ENCODE peak calls at places on chromosome X, in nine cellular contexts. One of them, this sample, is unnamed.

GRCh38 chrX:140507223-140507981 is 2.5 kb upstream of the SOX3 start:
- DNase-seq in Right ventricle myocardium superior: no peak
- DNase-seq in mesenchymal stem cell: no peak
- DNase-seq in NCI-H1930: no peak
- DNase-seq in NCI-H774: no peak
- DNase-seq in T-helper 22 cell: no peak
- DNase-seq in pons: no peak
- DNase-seq in NCI-H187: no peak
- DNase-seq in substantia nigra: no peak
- DNase-seq in this sample: no peak

GRCh38 chrX:39753296-39753996 is 344.3 kb downstream of the BCOR start:
- DNase-seq in Right ventricle myocardium superior: no peak
- DNase-seq in mesenchymal stem cell: no peak
- DNase-seq in NCI-H1930: no peak
- DNase-seq in NCI-H774: no peak
- DNase-seq in T-helper 22 cell: no peak
- DNase-seq in pons: no peak
- DNase-seq in NCI-H187: no peak
- DNase-seq in substantia nigra: no peak
- DNase-seq in this sample: no peak

GRCh38 chrX:110322603-110323002 is 4.7 kb upstream of the AMMECR1 start:
- DNase-seq in Right ventricle myocardium superior: no peak
- DNase-seq in mesenchymal stem cell: peak
- DNase-seq in NCI-H1930: no peak
- DNase-seq in NCI-H774: no peak
- DNase-seq in T-helper 22 cell: no peak
- DNase-seq in pons: no peak
- DNase-seq in NCI-H187: no peak
- DNase-seq in substantia nigra: no peak
- DNase-seq in this sample: no peak

GRCh38 chrX:9874483-9874882 is 88.3 kb downstream of the SHROOM2 start:
- DNase-seq in Right ventricle myocardium superior: no peak
- DNase-seq in mesenchymal stem cell: peak
- DNase-seq in NCI-H1930: no peak
- DNase-seq in NCI-H774: no peak
- DNase-seq in T-helper 22 cell: no peak
- DNase-seq in pons: no peak
- DNase-seq in NCI-H187: no peak
- DNase-seq in substantia nigra: no peak
- DNase-seq in this sample: no peak

GRCh38 chrX:154376768-154377167 is 2.3 kb upstream of the EMD start:
- DNase-seq in Right ventricle myocardium superior: no peak
- DNase-seq in mesenchymal stem cell: no peak
- DNase-seq in NCI-H1930: no peak
- DNase-seq in NCI-H774: no peak
- DNase-seq in T-helper 22 cell: no peak
- DNase-seq in pons: no peak
- DNase-seq in NCI-H187: no peak
- DNase-seq in substantia nigra: no peak
- DNase-seq in this sample: no peak

GRCh38 chrX:45602151-45602550 is 401.5 kb upstream of the DIPK2B start:
- DNase-seq in Right ventricle myocardium superior: no peak
- DNase-seq in mesenchymal stem cell: peak
- DNase-seq in NCI-H1930: no peak
- DNase-seq in NCI-H774: no peak
- DNase-seq in T-helper 22 cell: no peak
- DNase-seq in pons: no peak
- DNase-seq in NCI-H187: no peak
- DNase-seq in substantia nigra: no peak
- DNase-seq in this sample: no peak

GRCh38 chrX:118356154-118356701 is 10.3 kb downstream of the WDR44 start:
- DNase-seq in Right ventricle myocardium superior: no peak
- DNase-seq in mesenchymal stem cell: no peak
- DNase-seq in NCI-H1930: no peak
- DNase-seq in NCI-H774: no peak
- DNase-seq in T-helper 22 cell: no peak
- DNase-seq in pons: peak
- DNase-seq in NCI-H187: no peak
- DNase-seq in substantia nigra: no peak
- DNase-seq in this sample: no peak

GRCh38 chrX:145853181-145853580 is 35.6 kb downstream of the SLITRK2 start:
- DNase-seq in Right ventricle myocardium superior: no peak
- DNase-seq in mesenchymal stem cell: no peak
- DNase-seq in NCI-H1930: no peak
- DNase-seq in NCI-H774: no peak
- DNase-seq in T-helper 22 cell: no peak
- DNase-seq in pons: no peak
- DNase-seq in NCI-H187: no peak
- DNase-seq in substantia nigra: no peak
- DNase-seq in this sample: no peak

GRCh38 chrX:9482837-9483236 is 18.0 kb downstream of the TBL1X start:
- DNase-seq in Right ventricle myocardium superior: no peak
- DNase-seq in mesenchymal stem cell: no peak
- DNase-seq in NCI-H1930: no peak
- DNase-seq in NCI-H774: no peak
- DNase-seq in T-helper 22 cell: no peak
- DNase-seq in pons: no peak
- DNase-seq in NCI-H187: no peak
- DNase-seq in substantia nigra: no peak
- DNase-seq in this sample: no peak

GRCh38 chrX:101377542-101377941 is 8.4 kb downstream of the BTK start:
- DNase-seq in Right ventricle myocardium superior: no peak
- DNase-seq in mesenchymal stem cell: no peak
- DNase-seq in NCI-H1930: no peak
- DNase-seq in NCI-H774: no peak
- DNase-seq in T-helper 22 cell: no peak
- DNase-seq in pons: no peak
- DNase-seq in NCI-H187: no peak
- DNase-seq in substantia nigra: no peak
- DNase-seq in this sample: no peak

GRCh38 chrX:71989768-71990167 is 79.1 kb downstream of the NHSL2 start:
- DNase-seq in Right ventricle myocardium superior: peak
- DNase-seq in mesenchymal stem cell: peak
- DNase-seq in NCI-H1930: no peak
- DNase-seq in NCI-H774: no peak
- DNase-seq in T-helper 22 cell: no peak
- DNase-seq in pons: no peak
- DNase-seq in NCI-H187: no peak
- DNase-seq in substantia nigra: no peak
- DNase-seq in this sample: peak

GRCh38 chrX:3697220-3697684 is 16.2 kb downstream of the PRKX start:
- DNase-seq in Right ventricle myocardium superior: no peak
- DNase-seq in mesenchymal stem cell: no peak
- DNase-seq in NCI-H1930: no peak
- DNase-seq in NCI-H774: no peak
- DNase-seq in T-helper 22 cell: no peak
- DNase-seq in pons: no peak
- DNase-seq in NCI-H187: no peak
- DNase-seq in substantia nigra: no peak
- DNase-seq in this sample: no peak

GRCh38 chrX:153667931-153668396 is 5.6 kb downstream of the PNCK start:
- DNase-seq in Right ventricle myocardium superior: peak
- DNase-seq in mesenchymal stem cell: peak
- DNase-seq in NCI-H1930: peak
- DNase-seq in NCI-H774: peak
- DNase-seq in T-helper 22 cell: peak
- DNase-seq in pons: peak
- DNase-seq in NCI-H187: peak
- DNase-seq in substantia nigra: peak
- DNase-seq in this sample: peak

GRCh38 chrX:6852121-6852520 is 295.4 kb upstream of the STS start:
- DNase-seq in Right ventricle myocardium superior: no peak
- DNase-seq in mesenchymal stem cell: no peak
- DNase-seq in NCI-H1930: no peak
- DNase-seq in NCI-H774: no peak
- DNase-seq in T-helper 22 cell: no peak
- DNase-seq in pons: no peak
- DNase-seq in NCI-H187: no peak
- DNase-seq in substantia nigra: no peak
- DNase-seq in this sample: no peak

GRCh38 chrX:153829549-153829798 is 870 bp downstream of the PDZD4 start:
- DNase-seq in Right ventricle myocardium superior: no peak
- DNase-seq in mesenchymal stem cell: no peak
- DNase-seq in NCI-H1930: no peak
- DNase-seq in NCI-H774: no peak
- DNase-seq in T-helper 22 cell: no peak
- DNase-seq in pons: no peak
- DNase-seq in NCI-H187: no peak
- DNase-seq in substantia nigra: no peak
- DNase-seq in this sample: no peak

GRCh38 chrX:43703211-43703791 is 47.2 kb downstream of the MAOA start:
- DNase-seq in Right ventricle myocardium superior: no peak
- DNase-seq in mesenchymal stem cell: peak
- DNase-seq in NCI-H1930: no peak
- DNase-seq in NCI-H774: no peak
- DNase-seq in T-helper 22 cell: no peak
- DNase-seq in pons: no peak
- DNase-seq in NCI-H187: no peak
- DNase-seq in substantia nigra: no peak
- DNase-seq in this sample: no peak

GRCh38 chrX:153689654-153690465 is 2.1 kb downstream of the SLC6A8 start:
- DNase-seq in Right ventricle myocardium superior: no peak
- DNase-seq in mesenchymal stem cell: no peak
- DNase-seq in NCI-H1930: no peak
- DNase-seq in NCI-H774: no peak
- DNase-seq in T-helper 22 cell: no peak
- DNase-seq in pons: no peak
- DNase-seq in NCI-H187: no peak
- DNase-seq in substantia nigra: no peak
- DNase-seq in this sample: no peak

GRCh38 chrX:129777218-129777768 is 2.5 kb upstream of the SASH3 start:
- DNase-seq in Right ventricle myocardium superior: peak
- DNase-seq in mesenchymal stem cell: no peak
- DNase-seq in NCI-H1930: no peak
- DNase-seq in NCI-H774: no peak
- DNase-seq in T-helper 22 cell: peak
- DNase-seq in pons: peak
- DNase-seq in NCI-H187: no peak
- DNase-seq in substantia nigra: no peak
- DNase-seq in this sample: no peak

GRCh38 chrX:146224442-146224841 is 406.8 kb downstream of the SLITRK2 start:
- DNase-seq in Right ventricle myocardium superior: no peak
- DNase-seq in mesenchymal stem cell: no peak
- DNase-seq in NCI-H1930: no peak
- DNase-seq in NCI-H774: peak
- DNase-seq in T-helper 22 cell: no peak
- DNase-seq in pons: no peak
- DNase-seq in NCI-H187: no peak
- DNase-seq in substantia nigra: no peak
- DNase-seq in this sample: no peak

GRCh38 chrX:124346064-124346876 is at the start of gene SH2D1A:
- DNase-seq in Right ventricle myocardium superior: no peak
- DNase-seq in mesenchymal stem cell: no peak
- DNase-seq in NCI-H1930: no peak
- DNase-seq in NCI-H774: no peak
- DNase-seq in T-helper 22 cell: no peak
- DNase-seq in pons: no peak
- DNase-seq in NCI-H187: no peak
- DNase-seq in substantia nigra: no peak
- DNase-seq in this sample: no peak

GRCh38 chrX:153443476-153444332 is 2.2 kb downstream of the TREX2 start:
- DNase-seq in Right ventricle myocardium superior: no peak
- DNase-seq in mesenchymal stem cell: no peak
- DNase-seq in NCI-H1930: no peak
- DNase-seq in NCI-H774: no peak
- DNase-seq in T-helper 22 cell: no peak
- DNase-seq in pons: no peak
- DNase-seq in NCI-H187: no peak
- DNase-seq in substantia nigra: no peak
- DNase-seq in this sample: no peak

GRCh38 chrX:22135994-22136684 is 104.0 kb downstream of the PHEX start:
- DNase-seq in Right ventricle myocardium superior: no peak
- DNase-seq in mesenchymal stem cell: peak
- DNase-seq in NCI-H1930: no peak
- DNase-seq in NCI-H774: peak
- DNase-seq in T-helper 22 cell: no peak
- DNase-seq in pons: peak
- DNase-seq in NCI-H187: no peak
- DNase-seq in substantia nigra: peak
- DNase-seq in this sample: no peak

GRCh38 chrX:100593142-100593541 is 8.4 kb downstream of the TNMD start:
- DNase-seq in Right ventricle myocardium superior: no peak
- DNase-seq in mesenchymal stem cell: no peak
- DNase-seq in NCI-H1930: no peak
- DNase-seq in NCI-H774: no peak
- DNase-seq in T-helper 22 cell: no peak
- DNase-seq in pons: no peak
- DNase-seq in NCI-H187: no peak
- DNase-seq in substantia nigra: no peak
- DNase-seq in this sample: no peak

GRCh38 chrX:139094671-139095592 is 383.4 kb upstream of the FGF13 start:
- DNase-seq in Right ventricle myocardium superior: no peak
- DNase-seq in mesenchymal stem cell: no peak
- DNase-seq in NCI-H1930: no peak
- DNase-seq in NCI-H774: no peak
- DNase-seq in T-helper 22 cell: no peak
- DNase-seq in pons: no peak
- DNase-seq in NCI-H187: no peak
- DNase-seq in substantia nigra: no peak
- DNase-seq in this sample: no peak

GRCh38 chrX:34404386-34405070 is 252.6 kb downstream of the TMEM47 start:
- DNase-seq in Right ventricle myocardium superior: peak
- DNase-seq in mesenchymal stem cell: no peak
- DNase-seq in NCI-H1930: no peak
- DNase-seq in NCI-H774: no peak
- DNase-seq in T-helper 22 cell: no peak
- DNase-seq in pons: no peak
- DNase-seq in NCI-H187: no peak
- DNase-seq in substantia nigra: no peak
- DNase-seq in this sample: peak

GRCh38 chrX:130716822-130717405 is 186.1 kb downstream of the ENOX2 start:
- DNase-seq in Right ventricle myocardium superior: no peak
- DNase-seq in mesenchymal stem cell: no peak
- DNase-seq in NCI-H1930: peak
- DNase-seq in NCI-H774: no peak
- DNase-seq in T-helper 22 cell: no peak
- DNase-seq in pons: no peak
- DNase-seq in NCI-H187: no peak
- DNase-seq in substantia nigra: no peak
- DNase-seq in this sample: no peak

GRCh38 chrX:15194136-15194535 is 75.7 kb downstream of the ASB9 start:
- DNase-seq in Right ventricle myocardium superior: no peak
- DNase-seq in mesenchymal stem cell: no peak
- DNase-seq in NCI-H1930: no peak
- DNase-seq in NCI-H774: no peak
- DNase-seq in T-helper 22 cell: no peak
- DNase-seq in pons: no peak
- DNase-seq in NCI-H187: no peak
- DNase-seq in substantia nigra: no peak
- DNase-seq in this sample: no peak

GRCh38 chrX:81195712-81196111 is 6.0 kb downstream of the HMGN5 start:
- DNase-seq in Right ventricle myocardium superior: peak
- DNase-seq in mesenchymal stem cell: peak
- DNase-seq in NCI-H1930: no peak
- DNase-seq in NCI-H774: no peak
- DNase-seq in T-helper 22 cell: peak
- DNase-seq in pons: peak
- DNase-seq in NCI-H187: no peak
- DNase-seq in substantia nigra: peak
- DNase-seq in this sample: peak

GRCh38 chrX:138917781-138918180 is 206.3 kb upstream of the FGF13 start:
- DNase-seq in Right ventricle myocardium superior: no peak
- DNase-seq in mesenchymal stem cell: no peak
- DNase-seq in NCI-H1930: no peak
- DNase-seq in NCI-H774: no peak
- DNase-seq in T-helper 22 cell: no peak
- DNase-seq in pons: no peak
- DNase-seq in NCI-H187: no peak
- DNase-seq in substantia nigra: no peak
- DNase-seq in this sample: no peak

GRCh38 chrX:136157187-136157586 is 9.9 kb downstream of the FHL1 start:
- DNase-seq in Right ventricle myocardium superior: no peak
- DNase-seq in mesenchymal stem cell: no peak
- DNase-seq in NCI-H1930: no peak
- DNase-seq in NCI-H774: no peak
- DNase-seq in T-helper 22 cell: no peak
- DNase-seq in pons: no peak
- DNase-seq in NCI-H187: no peak
- DNase-seq in substantia nigra: no peak
- DNase-seq in this sample: no peak

GRCh38 chrX:154541896-154542722 is 4.5 kb downstream of the G6PD start:
- DNase-seq in Right ventricle myocardium superior: peak
- DNase-seq in mesenchymal stem cell: peak
- DNase-seq in NCI-H1930: no peak
- DNase-seq in NCI-H774: no peak
- DNase-seq in T-helper 22 cell: no peak
- DNase-seq in pons: peak
- DNase-seq in NCI-H187: no peak
- DNase-seq in substantia nigra: peak
- DNase-seq in this sample: peak